ENCODE peak calls at places on chromosome 3, in ten cellular contexts. A, T, Y, W, S, V, E, N, K and P are unnamed samples.

GRCh38 chr3:115330406-115330805 is 183.3 kb upstream of the ZBTB20 start:
- DNase-seq in A (no peak), V (no peak), E (peak; percentile 73), S (peak; percentile 85), N (no peak), K (no peak), Y (no peak), T (no peak), W (no peak), P (no peak)

GRCh38 chr3:187243933-187244564 is 46.8 kb downstream of the RTP1 start:
- DNase-seq in V (no peak), N (no peak), A (no peak), S (peak; percentile 30), E (peak; percentile 47), T (no peak), Y (no peak), W (no peak), K (peak; percentile 16), P (no peak)

GRCh38 chr3:50536471-50537180 is 30.9 kb downstream of the C3orf18 start:
- DNase-seq in E (no peak), V (no peak), T (no peak), N (no peak), W (no peak), K (no peak), A (no peak), S (no peak), Y (no peak), P (no peak)

GRCh38 chr3:31755911-31756658 is 223.4 kb downstream of the STT3B start:
- DNase-seq in Y (no peak), T (no peak), N (no peak), A (no peak), K (no peak), S (peak; percentile 7), E (no peak), W (peak; percentile 30), V (no peak), P (no peak)

GRCh38 chr3:64417816-64418215 is 192.6 kb upstream of the PRICKLE2 start:
- DNase-seq in E (peak; percentile 87), T (no peak), Y (no peak), K (peak; percentile 60), N (no peak), S (peak; percentile 38), A (no peak), W (no peak), V (peak; percentile 93), P (no peak)

GRCh38 chr3:88059380-88060160 is 515 bp downstream of the ZNF654 start:
- DNase-seq in T (no peak), V (peak; percentile 47), K (peak; percentile 14), N (no peak), W (peak; percentile 47), S (no peak), Y (no peak), A (no peak), E (no peak), P (peak; percentile 15)

GRCh38 chr3:53155763-53156162 is 5.2 kb upstream of the PRKCD start:
- DNase-seq in N (no peak), W (peak; percentile 87), K (no peak), A (no peak), S (no peak), T (no peak), V (peak; percentile 43), Y (no peak), E (no peak), P (no peak)

GRCh38 chr3:80244390-80244789 is 476.6 kb upstream of the ROBO1 start:
- DNase-seq in V (no peak), S (peak; percentile 46), N (no peak), E (peak; percentile 91), T (no peak), A (no peak), K (peak; percentile 59), Y (no peak), W (peak; percentile 21), P (no peak)

GRCh38 chr3:59970384-59970783 is 920.6 kb upstream of the CFAP20DC start:
- DNase-seq in A (no peak), N (no peak), Y (no peak), E (no peak), K (no peak), T (no peak), W (no peak), V (no peak), S (no peak), P (no peak)

GRCh38 chr3:20574746-20575145 is 388.7 kb upstream of the SGO1 start:
- DNase-seq in A (no peak), Y (no peak), T (no peak), K (peak; percentile 53), E (peak; percentile 55), S (peak; percentile 81), W (no peak), N (no peak), V (no peak), P (no peak)